ENCODE peak calls at places on chromosome 18, in seven cellular contexts. B is IMR-90, R is trophoblast cell, L is H9, M is mesenchymal stem cell, T is H1, F is neuronal stem cell. H is an unnamed sample.

GRCh38 chr18:23207994-23208393 is 72.7 kb downstream of the CABLES1 start:
- DNase-seq in T (no peak), L (no peak), B (no peak), M (no peak), R (no peak), F (no peak), H (no peak)

GRCh38 chr18:59954746-59955145 is 55.0 kb downstream of the PMAIP1 start:
- DNase-seq in M (peak), R (no peak), F (no peak), L (no peak), B (peak), T (no peak), H (no peak)

GRCh38 chr18:48771641-48772380 is 179.0 kb downstream of the SMAD7 start:
- DNase-seq in L (no peak), B (no peak), R (no peak), M (no peak), T (no peak), F (no peak), H (no peak)

GRCh38 chr18:13621446-13621849 is 104.9 kb downstream of the FAM210A start:
- DNase-seq in M (no peak), T (no peak), L (no peak), R (no peak), B (no peak), F (no peak), H (no peak)

GRCh38 chr18:23563377-23564043 is 22.8 kb downstream of the NPC1 start:
- DNase-seq in L (no peak), T (no peak), R (no peak), F (no peak), B (peak), M (peak), H (no peak)

GRCh38 chr18:61199131-61199903 is 133.9 kb upstream of the CDH20 start:
- DNase-seq in R (peak), B (no peak), L (no peak), T (no peak), M (no peak), F (no peak), H (no peak)

GRCh38 chr18:38851526-38851925 is 1285.9 kb upstream of the CELF4 start:
- DNase-seq in L (no peak), B (no peak), F (no peak), R (no peak), M (no peak), T (no peak), H (no peak)

GRCh38 chr18:35024965-35025364 is 16.2 kb upstream of the MAPRE2 start:
- DNase-seq in R (no peak), F (no peak), M (peak), L (no peak), T (no peak), B (peak), H (no peak)

GRCh38 chr18:12839526-12840196 is 44.4 kb downstream of the PTPN2 start:
- DNase-seq in R (no peak), F (no peak), T (no peak), M (peak), L (no peak), B (no peak), H (no peak)

GRCh38 chr18:2173464-2173863 is 397.8 kb downstream of the METTL4 start:
- DNase-seq in F (no peak), L (no peak), B (peak), R (peak), T (no peak), M (peak), H (no peak)

GRCh38 chr18:323253-323622 is 55.4 kb upstream of the THOC1 start:
- DNase-seq in B (peak), T (no peak), F (no peak), R (peak), L (no peak), M (peak), H (no peak)

GRCh38 chr18:10143601-10144000 is 229.8 kb downstream of the VAPA start:
- DNase-seq in M (peak), L (no peak), R (no peak), B (no peak), T (no peak), F (no peak), H (no peak)

GRCh38 chr18:37309059-37309458 is 256.5 kb downstream of the CELF4 start:
- DNase-seq in F (no peak), T (no peak), R (no peak), M (no peak), L (no peak), B (no peak), H (no peak)

GRCh38 chr18:46213295-46213694 is 109.1 kb downstream of the HAUS1 start:
- DNase-seq in R (no peak), T (no peak), M (peak), B (no peak), L (no peak), F (no peak), H (peak)

GRCh38 chr18:13514558-13514957 is 211.8 kb downstream of the FAM210A start:
- DNase-seq in L (no peak), F (no peak), M (no peak), T (no peak), R (no peak), B (no peak), H (no peak)

GRCh38 chr18:23951206-23951605 is 63.3 kb upstream of the TTC39C start:
- DNase-seq in M (no peak), F (no peak), T (no peak), B (no peak), R (no peak), L (no peak), H (peak)

GRCh38 chr18:25234363-25234639 is 117.7 kb downstream of the ZNF521 start:
- DNase-seq in F (no peak), T (no peak), M (no peak), L (no peak), B (no peak), R (no peak), H (no peak)

GRCh38 chr18:48832961-48833700 is 117.6 kb downstream of the SMAD7 start:
- DNase-seq in M (peak), B (peak), T (peak), F (no peak), R (peak), L (peak), H (peak)

GRCh38 chr18:5628512-5629255 is 84.9 kb upstream of the EPB41L3 start:
- DNase-seq in B (peak), T (peak), M (peak), F (peak), L (no peak), R (peak), H (peak)

GRCh38 chr18:49651033-49651432 is 89.2 kb downstream of the LIPG start:
- DNase-seq in M (no peak), R (no peak), T (no peak), B (no peak), L (no peak), F (no peak), H (no peak)

GRCh38 chr18:74498712-74499629 is 2.8 kb downstream of the CNDP2 start:
- DNase-seq in T (no peak), B (no peak), F (no peak), R (no peak), L (no peak), M (peak), H (no peak)

GRCh38 chr18:48616484-48617255 is 77.8 kb downstream of the CTIF start:
- DNase-seq in T (no peak), R (no peak), M (no peak), B (no peak), L (no peak), F (no peak), H (no peak)

GRCh38 chr18:11752116-11752911 is 63.2 kb downstream of the GNAL start:
- DNase-seq in T (peak), M (peak), L (peak), F (peak), B (peak), R (peak), H (peak)

GRCh38 chr18:45521151-45521550 is 94.1 kb upstream of the SLC14A2 start:
- DNase-seq in T (no peak), R (peak), F (no peak), M (peak), B (peak), L (no peak), H (no peak)

GRCh38 chr18:9429662-9429993 is 45.7 kb upstream of the RALBP1 start:
- DNase-seq in B (peak), L (no peak), M (no peak), R (peak), F (no peak), T (no peak), H (no peak)

GRCh38 chr18:71831039-71831438 is 713.1 kb downstream of the CBLN2 start:
- DNase-seq in T (no peak), B (peak), L (no peak), M (no peak), F (no peak), R (no peak), H (no peak)

GRCh38 chr18:4040391-4041172 is 414.5 kb downstream of the DLGAP1 start:
- DNase-seq in B (no peak), L (no peak), F (no peak), M (no peak), R (no peak), T (no peak), H (no peak)

GRCh38 chr18:51149605-51150429 is 47.7 kb downstream of the MEX3C start:
- DNase-seq in R (peak), F (no peak), B (peak), M (peak), T (no peak), L (no peak), H (peak)

GRCh38 chr18:23945416-23946079 is 69.0 kb upstream of the TTC39C start:
- DNase-seq in M (no peak), L (no peak), R (no peak), F (no peak), T (no peak), B (no peak), H (no peak)

GRCh38 chr18:2846241-2846637 is 567 bp upstream of the EMILIN2 start:
- DNase-seq in M (peak), R (no peak), B (peak), L (no peak), T (no peak), F (peak), H (peak)

GRCh38 chr18:56575819-56576663 is 62.4 kb downstream of the TXNL1 start:
- DNase-seq in F (peak), B (peak), M (peak), L (no peak), R (peak), T (no peak), H (peak)

GRCh38 chr18:9419956-9420631 is 55.2 kb upstream of the RALBP1 start:
- DNase-seq in L (no peak), R (no peak), F (no peak), B (peak), M (peak), T (no peak), H (no peak)

GRCh38 chr18:21167641-21168372 is 56.2 kb upstream of the ROCK1 start:
- DNase-seq in F (peak), T (peak), R (peak), M (no peak), L (peak), B (no peak), H (peak)

GRCh38 chr18:48656176-48656575 is 117.3 kb downstream of the CTIF start:
- DNase-seq in B (no peak), M (no peak), F (no peak), T (no peak), L (no peak), R (no peak), H (no peak)

GRCh38 chr18:2657788-2658458 is 2.4 kb downstream of the SMCHD1 start:
- DNase-seq in R (no peak), M (peak), F (no peak), T (no peak), L (no peak), B (peak), H (peak)

GRCh38 chr18:52339891-52340371 is at the start of gene DCC:
- DNase-seq in T (peak), L (peak), F (peak), M (peak), R (no peak), B (peak), H (peak)

GRCh38 chr18:25795178-25795577 is 295.2 kb downstream of the SS18 start:
- DNase-seq in R (no peak), F (no peak), T (no peak), L (no peak), M (no peak), B (no peak), H (no peak)

GRCh38 chr18:63887424-63887823 is at the start of gene SERPINB2:
- DNase-seq in R (peak), T (no peak), F (no peak), B (peak), M (no peak), L (no peak), H (no peak)

GRCh38 chr18:23970161-23971153 is 44.1 kb upstream of the TTC39C start:
- DNase-seq in L (no peak), T (no peak), B (no peak), R (peak), F (no peak), M (no peak), H (no peak)

GRCh38 chr18:7413906-7414305 is 153.2 kb upstream of the PTPRM start:
- DNase-seq in B (no peak), F (no peak), L (no peak), T (no peak), M (peak), R (no peak), H (no peak)
- H3K27ac ChIP-seq in B (no peak), F (no peak), L (no peak), T (no peak), M (no peak), R (no peak), H (no peak)

GRCh38 chr18:43863180-43863579 is 585.9 kb upstream of the SYT4 start:
- DNase-seq in T (no peak), B (no peak), M (no peak), F (no peak), L (no peak), R (no peak), H (no peak)
- H2BK120ac ChIP-seq in T (no peak), B (no peak), M (no peak), F (no peak), L (no peak), R (no peak), H (no peak)

DNA sequence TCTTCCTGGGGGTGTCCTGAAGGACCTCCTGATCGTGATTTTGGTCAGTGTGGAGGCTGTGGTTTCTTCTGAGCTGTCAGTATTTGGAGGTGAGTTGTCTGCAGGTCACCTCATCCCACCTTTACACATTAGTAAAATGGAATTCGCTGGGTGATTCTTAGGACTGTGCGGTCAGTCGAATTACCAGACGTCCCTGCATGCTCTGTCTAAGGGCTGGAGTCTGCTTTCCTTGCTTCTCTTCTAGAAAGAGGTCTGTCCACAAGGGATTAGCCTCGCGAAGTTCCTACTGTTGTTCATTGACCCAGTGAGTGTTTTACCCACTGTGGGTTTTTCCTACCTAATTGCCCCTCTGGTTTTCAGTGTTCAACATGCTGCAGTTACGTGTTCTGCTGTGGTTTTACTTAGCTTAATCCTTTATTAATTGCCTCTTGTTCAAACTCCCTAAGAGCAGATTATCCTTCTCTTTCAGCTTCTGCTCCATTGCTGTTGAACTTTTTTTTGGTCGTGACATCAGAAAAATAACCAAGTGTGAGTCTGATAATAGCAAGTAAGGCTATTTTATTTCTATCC is 183.4 kb downstream of the NEDD4L start:
- DNase-seq in B (no peak), F (no peak), M (no peak), T (no peak), L (no peak), R (no peak), H (no peak)
- H3K27ac ChIP-seq in B (no peak), F (no peak), M (no peak), T (no peak), L (no peak), R (no peak), H (no peak)

GRCh38 chr18:79200546-79201268 is 131.5 kb downstream of the ATP9B start:
- DNase-seq in T (no peak), M (peak), L (peak), B (peak), R (peak), F (peak), H (peak)
- H2BK120ac ChIP-seq in T (no peak), M (no peak), L (no peak), B (no peak), R (no peak), F (peak), H (no peak)

GRCh38 chr18:76464281-76465259 is 30.5 kb downstream of the ZNF516 start:
- DNase-seq in T (no peak), R (no peak), M (no peak), L (no peak), F (no peak), B (no peak), H (no peak)
- H3K27ac ChIP-seq in T (no peak), R (no peak), M (no peak), L (no peak), F (no peak), B (no peak), H (no peak)

GRCh38 chr18:62812242-62812641 is 96.9 kb downstream of the PHLPP1 start:
- DNase-seq in M (peak), T (no peak), B (peak), L (no peak), R (peak), F (no peak), H (no peak)

GRCh38 chr18:62809900-62810299 is 94.6 kb downstream of the PHLPP1 start:
- DNase-seq in M (peak), T (no peak), F (no peak), L (no peak), B (peak), R (no peak), H (no peak)

GRCh38 chr18:62812891-62813290 is 97.5 kb downstream of the PHLPP1 start:
- DNase-seq in R (no peak), L (no peak), B (no peak), T (no peak), M (no peak), F (no peak), H (no peak)

GRCh38 chr18:62811674-62812073 is 96.3 kb downstream of the PHLPP1 start:
- DNase-seq in F (no peak), M (no peak), L (no peak), R (no peak), B (no peak), T (no peak), H (no peak)

DNA sequence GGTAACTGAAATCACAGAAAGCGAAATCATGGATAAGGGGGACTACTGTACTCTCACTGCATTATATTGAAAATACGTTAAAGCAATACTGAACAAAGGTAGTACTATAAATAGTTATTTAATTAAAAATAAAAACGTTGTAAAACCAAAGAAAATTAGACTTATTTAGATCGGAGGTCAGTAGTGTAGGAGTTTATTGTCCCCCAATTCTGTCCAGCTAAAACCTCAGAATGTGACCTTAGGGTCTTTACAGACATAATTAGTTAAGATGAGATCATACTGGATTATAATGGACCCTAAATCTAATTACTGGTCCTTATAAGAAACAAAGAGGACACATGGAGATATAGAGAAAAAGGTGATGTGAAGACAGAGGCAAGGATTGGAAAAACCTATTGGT is 95.3 kb downstream of the PHLPP1 start:
- DNase-seq in L (no peak), M (no peak), T (no peak), F (no peak), B (no peak), R (no peak), H (no peak)
- H2BK120ac ChIP-seq in L (no peak), M (no peak), T (no peak), F (no peak), B (no peak), R (no peak), H (no peak)

GRCh38 chr18:31229829-31230228 is 67.2 kb upstream of the DSC1 start:
- DNase-seq in F (no peak), B (no peak), M (no peak), L (no peak), T (no peak), R (no peak), H (no peak)
- H3K27ac ChIP-seq in F (no peak), B (no peak), M (no peak), L (no peak), T (no peak), R (no peak), H (no peak)

GRCh38 chr18:36152781-36153180 is 23.1 kb downstream of the ELP2 start:
- DNase-seq in R (no peak), T (no peak), B (peak), M (no peak), L (no peak), F (no peak), H (no peak)

GRCh38 chr18:36157441-36157840 is 27.7 kb downstream of the ELP2 start:
- DNase-seq in M (peak), B (peak), T (no peak), L (no peak), R (no peak), F (no peak), H (no peak)

GRCh38 chr18:36153203-36153602 is 23.5 kb downstream of the ELP2 start:
- DNase-seq in B (peak), T (no peak), L (no peak), M (peak), R (no peak), F (no peak), H (no peak)

GRCh38 chr18:36155960-36156757 is 26.5 kb downstream of the ELP2 start:
- DNase-seq in L (no peak), R (no peak), B (peak), M (no peak), T (no peak), F (no peak), H (no peak)

GRCh38 chr18:36153771-36154170 is 24.1 kb downstream of the ELP2 start:
- DNase-seq in R (no peak), B (peak), M (no peak), L (no peak), F (no peak), T (no peak), H (no peak)
- H2BK120ac ChIP-seq in R (no peak), B (peak), M (no peak), L (no peak), F (no peak), T (no peak), H (no peak)